ENCODE peak calls at places on chromosomes 13 and 19, in eight cellular contexts. One of them, this sample, is unnamed.

GRCh38 chr19:4970558-4971423 is 1.9 kb downstream of the KDM4B start:
- DNase-seq in breast epithelium: no peak
- DNase-seq in psoas muscle: peak; percentile 80
- DNase-seq in thoracic aorta: no peak
- DNase-seq in fibroblast of lung: peak; percentile 28
- DNase-seq in neuronal stem cell: peak; percentile 21
- DNase-seq in stomach: peak; percentile 46
- DNase-seq in CD8-positive, alpha-beta T cell: no peak
- DNase-seq in this sample: no peak

GRCh38 chr19:48685583-48685982 is 10.2 kb upstream of the FUT2 start:
- DNase-seq in CD8-positive, alpha-beta T cell: no peak
- DNase-seq in fibroblast of lung: no peak
- DNase-seq in psoas muscle: no peak
- DNase-seq in neuronal stem cell: no peak
- DNase-seq in thoracic aorta: no peak
- DNase-seq in breast epithelium: no peak
- DNase-seq in stomach: no peak
- DNase-seq in this sample: no peak

GRCh38 chr19:498591-498950 is 2.3 kb downstream of the MADCAM1 start:
- DNase-seq in CD8-positive, alpha-beta T cell: no peak
- DNase-seq in breast epithelium: no peak
- DNase-seq in neuronal stem cell: no peak
- DNase-seq in stomach: no peak
- DNase-seq in thoracic aorta: no peak
- DNase-seq in psoas muscle: no peak
- DNase-seq in fibroblast of lung: no peak
- DNase-seq in this sample: no peak

GRCh38 chr19:50359432-50359818 is 6.0 kb downstream of the NAPSA start:
- DNase-seq in CD8-positive, alpha-beta T cell: no peak
- DNase-seq in fibroblast of lung: no peak
- DNase-seq in neuronal stem cell: no peak
- DNase-seq in thoracic aorta: no peak
- DNase-seq in stomach: no peak
- DNase-seq in breast epithelium: no peak
- DNase-seq in psoas muscle: no peak
- DNase-seq in this sample: no peak

GRCh38 chr13:24004971-24005370 is 107.7 kb upstream of the C1QTNF9B start:
- DNase-seq in CD8-positive, alpha-beta T cell: no peak
- DNase-seq in neuronal stem cell: no peak
- DNase-seq in stomach: no peak
- DNase-seq in psoas muscle: no peak
- DNase-seq in breast epithelium: no peak
- DNase-seq in fibroblast of lung: no peak
- DNase-seq in thoracic aorta: no peak
- DNase-seq in this sample: no peak

GRCh38 chr13:106997219-106997618 is 429.3 kb upstream of the ARGLU1 start:
- DNase-seq in fibroblast of lung: peak; percentile 28
- DNase-seq in CD8-positive, alpha-beta T cell: no peak
- DNase-seq in stomach: no peak
- DNase-seq in psoas muscle: no peak
- DNase-seq in breast epithelium: no peak
- DNase-seq in neuronal stem cell: no peak
- DNase-seq in thoracic aorta: no peak
- DNase-seq in this sample: no peak

GRCh38 chr19:4937060-4937459 is 27.8 kb downstream of the UHRF1 start:
- DNase-seq in thoracic aorta: no peak
- DNase-seq in CD8-positive, alpha-beta T cell: no peak
- DNase-seq in fibroblast of lung: no peak
- DNase-seq in breast epithelium: no peak
- DNase-seq in neuronal stem cell: no peak
- DNase-seq in stomach: no peak
- DNase-seq in psoas muscle: no peak
- DNase-seq in this sample: no peak

GRCh38 chr19:33420821-33421220 is 47.3 kb downstream of the CEBPG start:
- DNase-seq in fibroblast of lung: no peak
- DNase-seq in thoracic aorta: no peak
- DNase-seq in breast epithelium: no peak
- DNase-seq in neuronal stem cell: no peak
- DNase-seq in stomach: no peak
- DNase-seq in CD8-positive, alpha-beta T cell: no peak
- DNase-seq in psoas muscle: no peak
- DNase-seq in this sample: no peak

GRCh38 chr19:10045371-10045770 is 32.1 kb downstream of the RDH8 start:
- DNase-seq in psoas muscle: no peak
- DNase-seq in neuronal stem cell: no peak
- DNase-seq in breast epithelium: no peak
- DNase-seq in thoracic aorta: no peak
- DNase-seq in CD8-positive, alpha-beta T cell: no peak
- DNase-seq in stomach: no peak
- DNase-seq in fibroblast of lung: no peak
- DNase-seq in this sample: no peak

GRCh38 chr13:87172166-87172825 is 498.9 kb upstream of the SLITRK5 start:
- DNase-seq in breast epithelium: no peak
- DNase-seq in CD8-positive, alpha-beta T cell: no peak
- DNase-seq in psoas muscle: no peak
- DNase-seq in thoracic aorta: no peak
- DNase-seq in stomach: no peak
- DNase-seq in neuronal stem cell: no peak
- DNase-seq in fibroblast of lung: no peak
- DNase-seq in this sample: no peak

GRCh38 chr13:94858856-94859811 is 146.8 kb upstream of the SOX21 start:
- DNase-seq in neuronal stem cell: no peak
- DNase-seq in stomach: peak; percentile 35
- DNase-seq in CD8-positive, alpha-beta T cell: no peak
- DNase-seq in breast epithelium: peak; percentile 20
- DNase-seq in psoas muscle: peak; percentile 72
- DNase-seq in thoracic aorta: no peak
- DNase-seq in fibroblast of lung: peak; percentile 30
- DNase-seq in this sample: no peak

GRCh38 chr19:55703790-55704215 is 28.8 kb downstream of the EPN1 start:
- DNase-seq in breast epithelium: no peak
- DNase-seq in fibroblast of lung: peak; percentile 20
- DNase-seq in CD8-positive, alpha-beta T cell: no peak
- DNase-seq in psoas muscle: no peak
- DNase-seq in thoracic aorta: no peak
- DNase-seq in neuronal stem cell: no peak
- DNase-seq in stomach: peak; percentile 72
- DNase-seq in this sample: no peak

GRCh38 chr19:57664269-57665127 is 4.2 kb upstream of the ZSCAN4 start:
- DNase-seq in psoas muscle: peak; percentile 64
- DNase-seq in neuronal stem cell: peak; percentile 53
- DNase-seq in fibroblast of lung: peak; percentile 52
- DNase-seq in thoracic aorta: no peak
- DNase-seq in CD8-positive, alpha-beta T cell: no peak
- DNase-seq in breast epithelium: no peak
- DNase-seq in stomach: peak; percentile 31
- DNase-seq in this sample: no peak

GRCh38 chr13:48078251-48078656 is 16.6 kb downstream of the MED4 start:
- DNase-seq in neuronal stem cell: no peak
- DNase-seq in breast epithelium: no peak
- DNase-seq in fibroblast of lung: no peak
- DNase-seq in psoas muscle: no peak
- DNase-seq in thoracic aorta: no peak
- DNase-seq in stomach: no peak
- DNase-seq in CD8-positive, alpha-beta T cell: no peak
- DNase-seq in this sample: no peak

GRCh38 chr19:17078038-17078919 is 2.7 kb downstream of the MYO9B start:
- DNase-seq in psoas muscle: no peak
- DNase-seq in fibroblast of lung: no peak
- DNase-seq in neuronal stem cell: no peak
- DNase-seq in stomach: no peak
- DNase-seq in thoracic aorta: no peak
- DNase-seq in CD8-positive, alpha-beta T cell: no peak
- DNase-seq in breast epithelium: no peak
- DNase-seq in this sample: no peak

GRCh38 chr19:40280608-40281221 is 4.4 kb downstream of the AKT2 start:
- DNase-seq in breast epithelium: peak; percentile 52
- DNase-seq in CD8-positive, alpha-beta T cell: no peak
- DNase-seq in psoas muscle: peak; percentile 59
- DNase-seq in stomach: peak; percentile 70
- DNase-seq in thoracic aorta: no peak
- DNase-seq in fibroblast of lung: no peak
- DNase-seq in neuronal stem cell: no peak
- DNase-seq in this sample: no peak

GRCh38 chr19:22607653-22608430 is 26.3 kb upstream of the ZNF492 start:
- DNase-seq in fibroblast of lung: no peak
- DNase-seq in psoas muscle: no peak
- DNase-seq in thoracic aorta: no peak
- DNase-seq in stomach: no peak
- DNase-seq in breast epithelium: no peak
- DNase-seq in CD8-positive, alpha-beta T cell: no peak
- DNase-seq in neuronal stem cell: no peak
- DNase-seq in this sample: no peak

GRCh38 chr13:37708101-37708500 is 109.5 kb upstream of the POSTN start:
- DNase-seq in CD8-positive, alpha-beta T cell: no peak
- DNase-seq in stomach: no peak
- DNase-seq in fibroblast of lung: no peak
- DNase-seq in psoas muscle: no peak
- DNase-seq in neuronal stem cell: no peak
- DNase-seq in thoracic aorta: no peak
- DNase-seq in breast epithelium: no peak
- DNase-seq in this sample: no peak

GRCh38 chr13:50911937-50912624 is 2.5 kb downstream of the RNASEH2B start:
- DNase-seq in psoas muscle: peak; percentile 90
- DNase-seq in stomach: peak; percentile 91
- DNase-seq in fibroblast of lung: peak; percentile 97
- DNase-seq in breast epithelium: peak; percentile 71
- DNase-seq in CD8-positive, alpha-beta T cell: peak; percentile 94
- DNase-seq in thoracic aorta: peak; percentile 52
- DNase-seq in neuronal stem cell: peak; percentile 85
- DNase-seq in this sample: peak; percentile 57
- H3K4me3 ChIP-seq in psoas muscle: no peak overlapping the region
- H3K4me3 ChIP-seq in stomach: no peak overlapping the region
- H3K4me3 ChIP-seq in fibroblast of lung: peak overlapping the region; percentile 24
- H3K4me3 ChIP-seq in breast epithelium: peak overlapping the region; percentile 3
- H3K4me3 ChIP-seq in CD8-positive, alpha-beta T cell: peak overlapping the region; percentile 89
- H3K4me3 ChIP-seq in thoracic aorta: no peak overlapping the region
- H3K4me3 ChIP-seq in neuronal stem cell: no peak overlapping the region
- H3K4me3 ChIP-seq in this sample: no peak overlapping the region

DNA sequence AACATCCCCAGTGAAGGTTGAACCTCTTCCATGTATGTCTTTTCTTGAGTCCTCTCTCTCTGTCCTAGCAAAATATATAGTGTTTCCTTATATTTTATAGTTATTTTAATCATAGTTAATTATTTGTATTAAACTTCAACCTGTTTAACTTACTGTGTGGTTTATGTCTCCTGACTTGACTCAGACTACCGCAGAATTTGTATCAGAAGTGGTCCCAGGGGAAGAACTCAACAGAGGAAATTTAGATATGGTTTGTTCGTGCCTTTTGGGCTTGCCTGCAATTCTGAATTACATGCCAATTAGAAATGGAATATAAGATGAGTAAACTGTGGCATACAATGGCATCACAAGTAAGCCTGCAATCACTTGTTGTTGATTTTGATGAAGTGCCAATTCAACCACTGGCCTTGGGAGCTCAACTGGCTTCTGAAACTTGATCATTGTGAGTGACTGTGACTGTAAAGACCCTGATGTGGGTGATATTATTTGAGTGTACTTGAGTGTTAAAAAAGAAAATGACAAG is 1459.5 kb upstream of the PCDH20 start:
- DNase-seq in CD8-positive, alpha-beta T cell: no peak
- DNase-seq in stomach: no peak
- DNase-seq in psoas muscle: no peak
- DNase-seq in breast epithelium: no peak
- DNase-seq in thoracic aorta: no peak
- DNase-seq in neuronal stem cell: no peak
- DNase-seq in fibroblast of lung: no peak
- DNase-seq in this sample: no peak
- H3K9me3 ChIP-seq in CD8-positive, alpha-beta T cell: no peaks in the 10 kb centered on the region
- H3K9me3 ChIP-seq in stomach: peaks cover 4% of the 10 kb centered on the region
- H3K9me3 ChIP-seq in psoas muscle: no peaks in the 10 kb centered on the region
- H3K9me3 ChIP-seq in breast epithelium: no peaks in the 10 kb centered on the region
- H3K9me3 ChIP-seq in thoracic aorta: no peaks in the 10 kb centered on the region
- H3K9me3 ChIP-seq in neuronal stem cell: peaks cover 2% of the 10 kb centered on the region
- H3K9me3 ChIP-seq in fibroblast of lung: no peaks in the 10 kb centered on the region
- H3K9me3 ChIP-seq in this sample: no peaks in the 10 kb centered on the region

DNA sequence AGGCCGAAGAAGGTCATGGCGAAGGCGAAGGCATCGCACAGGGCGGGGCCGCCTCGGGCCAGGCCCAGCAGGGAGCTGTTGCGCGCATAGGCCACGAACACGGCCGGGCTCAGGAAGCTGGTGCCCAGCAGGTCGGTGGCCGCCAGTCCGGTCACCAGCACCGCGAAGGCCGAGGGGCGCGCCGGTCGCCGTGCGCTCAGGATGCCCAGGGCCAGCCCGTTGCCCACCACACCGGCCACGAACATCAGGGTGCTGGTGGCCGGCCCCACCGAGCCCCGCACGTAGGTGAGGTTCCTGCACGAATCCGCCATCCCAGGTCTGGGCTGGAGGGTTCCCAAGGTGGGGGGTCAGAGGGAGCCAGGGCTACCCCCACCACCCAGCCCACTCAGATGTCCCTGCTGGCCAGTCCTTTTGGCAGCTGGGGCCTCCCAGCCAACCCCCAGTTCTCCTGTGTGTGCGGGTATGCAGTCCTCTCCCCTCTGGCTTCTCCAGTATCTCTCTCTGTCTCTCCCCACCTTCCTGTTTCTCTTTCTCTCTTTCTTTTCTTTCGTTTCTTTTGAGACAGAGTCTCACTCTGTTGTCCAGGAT is 880 bp downstream of the PTGIR start:
- DNase-seq in thoracic aorta: no peak
- DNase-seq in breast epithelium: no peak
- DNase-seq in fibroblast of lung: no peak
- DNase-seq in neuronal stem cell: no peak
- DNase-seq in CD8-positive, alpha-beta T cell: no peak
- DNase-seq in psoas muscle: no peak
- DNase-seq in stomach: no peak
- DNase-seq in this sample: peak; percentile 47
- H3K4me3 ChIP-seq in thoracic aorta: peak overlapping the region; percentile 75
- H3K4me3 ChIP-seq in breast epithelium: peak overlapping the region; percentile 49
- H3K4me3 ChIP-seq in fibroblast of lung: peak overlapping the region; percentile 56
- H3K4me3 ChIP-seq in neuronal stem cell: no peak overlapping the region
- H3K4me3 ChIP-seq in CD8-positive, alpha-beta T cell: no peak overlapping the region
- H3K4me3 ChIP-seq in psoas muscle: peak overlapping the region; percentile 45
- H3K4me3 ChIP-seq in stomach: peak overlapping the region; percentile 32
- H3K4me3 ChIP-seq in this sample: no peak overlapping the region

DNA sequence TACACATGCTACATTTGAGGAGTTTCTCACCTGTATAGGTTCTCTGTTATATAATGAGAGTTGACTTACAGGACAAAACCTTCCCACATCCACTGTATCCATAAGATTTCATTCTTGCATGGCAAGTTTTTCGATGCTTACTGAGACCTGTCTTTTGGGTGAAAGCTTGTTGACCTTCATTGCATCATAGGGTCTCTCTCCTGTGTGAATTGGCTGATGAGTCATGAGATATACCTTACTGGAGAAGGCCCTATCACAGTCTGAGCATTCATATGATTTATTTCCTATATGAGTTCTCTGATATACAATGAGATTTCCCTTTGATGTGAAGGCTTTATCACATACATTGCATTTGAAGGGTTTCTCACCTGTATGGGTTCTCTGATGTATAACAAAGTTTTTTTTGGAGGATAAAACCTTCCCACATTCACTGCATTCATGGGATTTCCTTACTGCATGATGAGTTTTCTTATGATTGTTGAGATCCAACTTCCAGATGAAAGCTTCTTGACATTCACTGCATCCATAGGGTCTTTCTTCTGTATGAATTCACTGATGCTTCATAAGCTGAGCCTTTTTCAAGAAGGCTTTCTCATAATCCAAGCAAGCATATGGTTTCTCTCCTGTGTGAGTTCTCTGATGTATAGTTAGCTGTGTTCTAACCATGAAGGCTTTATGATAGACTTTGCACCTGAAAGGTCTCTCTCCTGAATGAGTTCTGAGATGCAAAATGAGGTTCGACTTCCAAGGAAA is 25.7 kb downstream of the ZNF577 start:
- DNase-seq in psoas muscle: no peak
- DNase-seq in fibroblast of lung: no peak
- DNase-seq in CD8-positive, alpha-beta T cell: no peak
- DNase-seq in breast epithelium: no peak
- DNase-seq in stomach: no peak
- DNase-seq in thoracic aorta: no peak
- DNase-seq in neuronal stem cell: no peak
- DNase-seq in this sample: no peak
- H3K9me3 ChIP-seq in psoas muscle: peaks cover 96% of the 10 kb centered on the region
- H3K9me3 ChIP-seq in fibroblast of lung: no peaks in the 10 kb centered on the region
- H3K9me3 ChIP-seq in CD8-positive, alpha-beta T cell: peaks cover 62% of the 10 kb centered on the region
- H3K9me3 ChIP-seq in breast epithelium: peaks cover 70% of the 10 kb centered on the region
- H3K9me3 ChIP-seq in stomach: peaks cover 100% of the 10 kb centered on the region
- H3K9me3 ChIP-seq in thoracic aorta: peaks cover 95% of the 10 kb centered on the region
- H3K9me3 ChIP-seq in neuronal stem cell: peaks cover 13% of the 10 kb centered on the region
- H3K9me3 ChIP-seq in this sample: peaks cover 27% of the 10 kb centered on the region